ENCODE peak calls at places on chromosomes 16 and 17, in five cellular contexts. P is tibial nerve, T is suprapubic skin, Z is A549, B is ovary. X is an unnamed sample.

GRCh38 chr17:62109378-62109902 is 44.4 kb upstream of the MED13 start:
- DNase-seq in P (no peak), T (no peak), Z (peak; percentile 92), B (no peak), X (peak; percentile 78)

GRCh38 chr16:67833035-67833417 is 9.1 kb upstream of the THAP11 start:
- DNase-seq in P (no peak), T (no peak), Z (no peak), B (no peak), X (no peak)

GRCh38 chr16:68257251-68257905 is 6.9 kb upstream of the SLC7A6 start:
- DNase-seq in P (no peak), T (no peak), Z (no peak), B (no peak), X (peak; percentile 63)

GRCh38 chr17:54891176-54891821 is 9.4 kb upstream of the TOM1L1 start:
- DNase-seq in P (no peak), T (no peak), Z (peak; percentile 57), B (no peak), X (no peak)

GRCh38 chr17:3004150-3004801 is 59.1 kb downstream of the OR1D5 start:
- DNase-seq in P (peak; percentile 95), T (peak; percentile 98), Z (peak; percentile 98), B (peak; percentile 98), X (peak; percentile 99)

GRCh38 chr17:7355053-7355452 is at the start of gene TMEM95:
- DNase-seq in P (no peak), T (peak; percentile 69), Z (no peak), B (peak; percentile 35), X (peak; percentile 13)

GRCh38 chr17:39626171-39626670 is 531 bp upstream of the PPP1R1B start:
- DNase-seq in P (no peak), T (no peak), Z (no peak), B (no peak), X (peak; percentile 34)

GRCh38 chr17:72622661-72623433 is 469.6 kb downstream of the SLC39A11 start:
- DNase-seq in P (no peak), T (no peak), Z (no peak), B (no peak), X (no peak)

GRCh38 chr17:30346211-30346831 is 12.5 kb upstream of the TMIGD1 start:
- DNase-seq in P (no peak), T (no peak), Z (no peak), B (no peak), X (no peak)

GRCh38 chr16:4634768-4635167 is 10.1 kb downstream of the MGRN1 start:
- DNase-seq in P (no peak), T (no peak), Z (no peak), B (no peak), X (no peak)

GRCh38 chr16:10824111-10824893 is 5.7 kb upstream of the TVP23A start:
- DNase-seq in P (no peak), T (no peak), Z (no peak), B (peak; percentile 38), X (peak; percentile 25)

GRCh38 chr17:73359987-73360410 is 48.2 kb upstream of the CDC42EP4 start:
- DNase-seq in P (no peak), T (peak; percentile 57), Z (no peak), B (no peak), X (peak; percentile 77)

GRCh38 chr17:40453881-40454630 is 10.8 kb downstream of the IGFBP4 start:
- DNase-seq in P (no peak), T (no peak), Z (no peak), B (peak; percentile 31), X (no peak)

GRCh38 chr17:2406271-2406902 is 5.5 kb upstream of the MNT start:
- DNase-seq in P (no peak), T (peak; percentile 78), Z (peak; percentile 70), B (no peak), X (peak; percentile 79)

GRCh38 chr17:57257911-57258885 is 1.9 kb downstream of the MSI2 start:
- DNase-seq in P (no peak), T (no peak), Z (no peak), B (no peak), X (no peak)

GRCh38 chr17:59010026-59010425 is 96.7 kb downstream of the TRIM37 start:
- DNase-seq in P (no peak), T (no peak), Z (no peak), B (no peak), X (no peak)

GRCh38 chr17:43645765-43646481 is 15.8 kb downstream of the MEOX1 start:
- DNase-seq in P (peak; percentile 57), T (peak; percentile 92), Z (no peak), B (peak; percentile 72), X (peak; percentile 37)

GRCh38 chr16:77385481-77385880 is 49.4 kb downstream of the ADAMTS18 start:
- DNase-seq in P (no peak), T (no peak), Z (no peak), B (no peak), X (no peak)

DNA sequence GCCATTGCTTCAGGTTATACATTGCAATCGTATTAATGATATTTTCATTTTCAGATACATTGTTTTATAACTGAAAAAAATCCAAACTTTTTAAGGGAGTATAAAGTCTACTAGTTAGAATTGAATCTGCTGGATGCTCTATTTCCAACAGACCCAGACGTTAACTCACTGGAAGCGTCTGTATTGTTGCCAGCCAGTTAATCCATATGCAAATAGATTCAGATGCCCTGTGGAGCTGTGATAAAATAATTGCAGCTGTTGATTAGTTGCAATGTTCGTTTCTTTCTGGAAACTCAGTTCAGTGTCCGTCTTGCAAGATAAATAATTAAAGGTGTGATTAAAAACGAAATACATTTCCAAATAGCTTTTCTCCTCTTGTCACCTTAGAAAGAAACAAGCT is 5.1 kb upstream of the GNA13 start:
- DNase-seq in P (no peak), T (no peak), Z (no peak), B (no peak), X (no peak)
- H3K4me3 ChIP-seq in P (no peak overlapping the region), T (no peak overlapping the region), Z (no peak overlapping the region), B (no peak overlapping the region), X (no peak overlapping the region)

DNA sequence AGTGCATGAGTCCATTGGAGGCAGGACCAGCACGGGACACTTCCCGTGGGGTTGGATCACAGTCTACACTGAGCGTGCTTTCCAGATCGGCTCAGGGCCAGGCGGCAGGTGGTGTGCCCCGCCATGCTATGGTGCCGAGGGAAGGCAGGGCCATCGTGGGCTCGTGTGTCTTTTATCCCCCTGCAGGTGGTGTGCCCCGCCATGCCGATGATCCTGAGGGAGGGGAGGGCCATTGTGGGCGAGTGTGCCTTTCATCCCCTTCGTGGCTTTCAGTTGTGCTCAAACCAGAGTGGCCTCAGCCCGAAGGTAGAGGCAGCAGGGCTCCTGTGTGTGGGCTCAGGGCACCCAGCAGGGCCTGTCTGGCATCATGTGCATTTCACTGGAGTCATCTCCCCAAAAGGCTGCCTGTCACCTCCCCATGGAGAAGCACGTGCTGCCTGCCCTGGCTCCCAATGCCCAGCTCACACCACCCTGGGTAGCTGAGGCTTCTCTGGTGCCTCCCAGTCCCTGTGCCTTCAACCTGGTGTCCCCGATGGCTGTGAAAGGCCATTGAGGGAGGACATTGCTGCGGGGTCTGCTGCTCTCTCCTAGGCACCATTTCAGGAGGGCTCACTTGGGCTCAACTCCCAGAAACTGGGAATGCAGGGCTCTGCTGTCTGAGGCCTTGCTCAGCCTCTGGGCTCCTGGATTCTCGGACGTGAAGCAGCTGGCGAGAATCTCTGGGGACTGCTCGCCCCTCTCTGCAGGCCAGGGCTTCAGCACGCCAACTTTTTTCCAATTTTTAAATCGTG is 207.6 kb downstream of the NPIPB11 start:
- DNase-seq in P (no peak), T (peak; percentile 62), Z (no peak), B (peak; percentile 44), X (peak; percentile 7)
- TF ChIP-seq EP300 in P (no peak), T (no peak), Z (no peak), B (no peak), X (no peak)

GRCh38 chr16:58465817-58466216 is 34.1 kb upstream of the NDRG4 start:
- DNase-seq in P (no peak), T (no peak), Z (no peak), B (no peak), X (no peak)

GRCh38 chr16:58464047-58464915 is 35.7 kb upstream of the NDRG4 start:
- DNase-seq in P (no peak), T (no peak), Z (no peak), B (no peak), X (no peak)

GRCh38 chr16:58467915-58468314 is 32.0 kb upstream of the NDRG4 start:
- DNase-seq in P (no peak), T (no peak), Z (no peak), B (no peak), X (no peak)

GRCh38 chr16:58464916-58465731 is 34.8 kb upstream of the NDRG4 start:
- DNase-seq in P (no peak), T (no peak), Z (peak; percentile 51), B (no peak), X (no peak)

DNA sequence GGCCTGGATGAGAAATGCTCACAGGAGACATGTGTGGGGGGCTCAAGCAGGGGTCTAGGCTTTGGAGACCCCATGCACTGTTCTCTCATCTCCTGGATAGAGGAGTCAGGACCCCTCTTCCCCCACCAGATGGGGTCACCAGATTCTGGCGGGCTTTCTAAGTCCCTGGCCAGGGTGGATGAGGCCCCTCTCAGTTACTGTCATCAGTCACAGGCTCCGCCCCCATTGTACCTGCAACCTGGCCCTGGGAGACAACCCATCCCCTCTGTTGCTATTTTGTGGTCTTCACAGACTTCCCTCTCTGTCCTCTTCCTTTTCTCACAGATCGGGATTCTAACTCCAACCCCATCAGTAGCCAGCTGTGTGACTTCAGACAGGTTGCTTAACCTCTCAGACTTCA is 33.5 kb upstream of the NDRG4 start:
- DNase-seq in P (no peak), T (no peak), Z (no peak), B (no peak), X (no peak)
- H3K4me3 ChIP-seq in P (no peak overlapping the region), T (no peak overlapping the region), Z (no peak overlapping the region), B (no peak overlapping the region), X (no peak overlapping the region)

GRCh38 chr17:82415786-82416185 is 2.4 kb upstream of the HEXD start:
- DNase-seq in P (no peak), T (no peak), Z (no peak), B (no peak), X (no peak)

GRCh38 chr17:82415336-82415735 is 2.8 kb upstream of the HEXD start:
- DNase-seq in P (no peak), T (no peak), Z (no peak), B (no peak), X (no peak)

GRCh38 chr17:82412535-82413520 is 5.3 kb upstream of the HEXD start:
- DNase-seq in P (no peak), T (no peak), Z (no peak), B (no peak), X (no peak)

GRCh38 chr17:82416264-82416663 is 1.9 kb upstream of the HEXD start:
- DNase-seq in P (no peak), T (no peak), Z (no peak), B (no peak), X (no peak)

GRCh38 chr17:82414548-82415281 is 3.4 kb upstream of the HEXD start:
- DNase-seq in P (peak; percentile 66), T (no peak), Z (peak; percentile 86), B (peak; percentile 71), X (peak; percentile 73)
- TF ChIP-seq EP300 in P (no peak), T (no peak), Z (no peak), B (no peak), X (no peak)

DNA sequence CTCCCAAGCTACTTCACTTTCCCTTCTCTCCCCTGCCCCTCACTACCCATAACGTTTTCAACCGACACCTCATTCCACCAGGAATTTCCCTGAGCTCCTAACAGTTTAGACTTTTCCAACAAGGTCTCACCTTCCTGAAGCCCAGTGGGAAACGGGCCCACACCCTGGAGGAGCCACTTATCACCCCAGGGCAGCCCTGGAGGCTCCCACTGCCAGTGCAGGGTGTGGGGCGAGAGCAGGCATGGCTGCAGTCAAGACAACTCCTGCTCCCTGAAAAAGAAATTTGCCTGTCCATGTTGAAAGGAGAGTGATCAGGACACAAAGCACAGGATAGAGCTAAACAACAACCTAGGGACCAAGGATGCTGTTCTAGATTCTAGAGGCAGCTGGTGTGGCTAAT is 1.7 kb upstream of the CCNF start:
- DNase-seq in P (no peak), T (peak; percentile 46), Z (no peak), B (no peak), X (no peak)
- H3K4me3 ChIP-seq in P (no peak overlapping the region), T (no peak overlapping the region), Z (no peak overlapping the region), B (no peak overlapping the region), X (no peak overlapping the region)

GRCh38 chr17:20210180-20210579 is 201.0 kb downstream of the SPECC1 start:
- DNase-seq in P (no peak), T (no peak), Z (no peak), B (no peak), X (no peak)
- TF ChIP-seq EP300 in P (no peak), T (no peak), Z (no peak), B (no peak), X (no peak)

X was measured in transverse colon.